ENCODE peak calls at places on chromosomes 13 and 19, in ten cellular contexts. One of them, this sample, is unnamed.

GRCh38 chr13:63481334-63481733 is 2065.7 kb upstream of the PCDH20 start:
- DNase-seq in Panc1: no peak
- DNase-seq in activated T-helper 1 cell treated with Interleukin-2 at 50 U/mL for 16 hours: no peak
- DNase-seq in left colon: no peak
- DNase-seq in EL: peak
- DNase-seq in IMR-90: peak
- DNase-seq in AG09309: peak
- DNase-seq in HL-60: no peak
- DNase-seq in HCEC 1CT: no peak
- DNase-seq in A549: no peak
- DNase-seq in this sample: no peak

GRCh38 chr19:5002143-5002542 is 33.2 kb downstream of the KDM4B start:
- DNase-seq in HCEC 1CT: peak
- DNase-seq in left colon: no peak
- DNase-seq in IMR-90: peak
- DNase-seq in activated T-helper 1 cell treated with Interleukin-2 at 50 U/mL for 16 hours: no peak
- DNase-seq in EL: peak
- DNase-seq in AG09309: peak
- DNase-seq in HL-60: no peak
- DNase-seq in Panc1: peak
- DNase-seq in A549: peak
- DNase-seq in this sample: no peak

GRCh38 chr19:1394252-1395193 is 6.8 kb downstream of the GAMT start:
- DNase-seq in Panc1: no peak
- DNase-seq in HL-60: no peak
- DNase-seq in activated T-helper 1 cell treated with Interleukin-2 at 50 U/mL for 16 hours: no peak
- DNase-seq in EL: no peak
- DNase-seq in IMR-90: no peak
- DNase-seq in AG09309: no peak
- DNase-seq in A549: no peak
- DNase-seq in HCEC 1CT: no peak
- DNase-seq in left colon: no peak
- DNase-seq in this sample: no peak

GRCh38 chr13:46386996-46387851 is at the start of gene RUBCNL:
- DNase-seq in A549: peak
- DNase-seq in left colon: peak
- DNase-seq in EL: peak
- DNase-seq in IMR-90: no peak
- DNase-seq in HL-60: no peak
- DNase-seq in Panc1: no peak
- DNase-seq in HCEC 1CT: no peak
- DNase-seq in AG09309: no peak
- DNase-seq in activated T-helper 1 cell treated with Interleukin-2 at 50 U/mL for 16 hours: no peak
- DNase-seq in this sample: peak

GRCh38 chr19:58001895-58002369 is 688 bp downstream of the ZNF606 start:
- DNase-seq in AG09309: no peak
- DNase-seq in HL-60: no peak
- DNase-seq in activated T-helper 1 cell treated with Interleukin-2 at 50 U/mL for 16 hours: no peak
- DNase-seq in Panc1: no peak
- DNase-seq in A549: no peak
- DNase-seq in left colon: no peak
- DNase-seq in HCEC 1CT: no peak
- DNase-seq in EL: no peak
- DNase-seq in IMR-90: peak
- DNase-seq in this sample: no peak

GRCh38 chr13:98632971-98633370 is 56.1 kb upstream of the STK24 start:
- DNase-seq in A549: no peak
- DNase-seq in activated T-helper 1 cell treated with Interleukin-2 at 50 U/mL for 16 hours: no peak
- DNase-seq in AG09309: no peak
- DNase-seq in left colon: no peak
- DNase-seq in EL: peak
- DNase-seq in Panc1: no peak
- DNase-seq in HL-60: no peak
- DNase-seq in IMR-90: peak
- DNase-seq in HCEC 1CT: no peak
- DNase-seq in this sample: no peak

GRCh38 chr19:45391346-45391745 is 13.5 kb downstream of the PPP1R13L start:
- DNase-seq in HCEC 1CT: peak
- DNase-seq in EL: peak
- DNase-seq in A549: peak
- DNase-seq in Panc1: no peak
- DNase-seq in IMR-90: peak
- DNase-seq in left colon: no peak
- DNase-seq in AG09309: no peak
- DNase-seq in activated T-helper 1 cell treated with Interleukin-2 at 50 U/mL for 16 hours: no peak
- DNase-seq in HL-60: no peak
- DNase-seq in this sample: peak

GRCh38 chr13:112462408-112462807 is 86.3 kb downstream of the SPACA7 start:
- DNase-seq in A549: no peak
- DNase-seq in activated T-helper 1 cell treated with Interleukin-2 at 50 U/mL for 16 hours: no peak
- DNase-seq in HL-60: no peak
- DNase-seq in IMR-90: no peak
- DNase-seq in AG09309: no peak
- DNase-seq in EL: no peak
- DNase-seq in HCEC 1CT: no peak
- DNase-seq in Panc1: no peak
- DNase-seq in left colon: no peak
- DNase-seq in this sample: no peak

GRCh38 chr13:81140675-81141074 is 799.7 kb upstream of the SPRY2 start:
- DNase-seq in HL-60: no peak
- DNase-seq in HCEC 1CT: no peak
- DNase-seq in left colon: no peak
- DNase-seq in AG09309: no peak
- DNase-seq in Panc1: no peak
- DNase-seq in EL: no peak
- DNase-seq in A549: no peak
- DNase-seq in activated T-helper 1 cell treated with Interleukin-2 at 50 U/mL for 16 hours: no peak
- DNase-seq in IMR-90: no peak
- DNase-seq in this sample: no peak

GRCh38 chr19:17079710-17080440 is 4.3 kb downstream of the MYO9B start:
- DNase-seq in EL: peak
- DNase-seq in left colon: peak
- DNase-seq in IMR-90: peak
- DNase-seq in HCEC 1CT: peak
- DNase-seq in activated T-helper 1 cell treated with Interleukin-2 at 50 U/mL for 16 hours: peak
- DNase-seq in AG09309: peak
- DNase-seq in A549: peak
- DNase-seq in HL-60: no peak
- DNase-seq in Panc1: peak
- DNase-seq in this sample: no peak

GRCh38 chr19:18119243-18120105 is 21.9 kb downstream of the MAST3 start:
- DNase-seq in HCEC 1CT: no peak
- DNase-seq in activated T-helper 1 cell treated with Interleukin-2 at 50 U/mL for 16 hours: peak
- DNase-seq in A549: no peak
- DNase-seq in EL: no peak
- DNase-seq in Panc1: no peak
- DNase-seq in left colon: no peak
- DNase-seq in HL-60: no peak
- DNase-seq in AG09309: no peak
- DNase-seq in IMR-90: no peak
- DNase-seq in this sample: no peak

GRCh38 chr13:94128430-94128829 is 351.1 kb downstream of the DCT start:
- DNase-seq in HCEC 1CT: no peak
- DNase-seq in AG09309: no peak
- DNase-seq in IMR-90: no peak
- DNase-seq in left colon: no peak
- DNase-seq in EL: no peak
- DNase-seq in HL-60: no peak
- DNase-seq in A549: no peak
- DNase-seq in Panc1: no peak
- DNase-seq in activated T-helper 1 cell treated with Interleukin-2 at 50 U/mL for 16 hours: no peak
- DNase-seq in this sample: no peak

GRCh38 chr19:41553804-41554203 is 22.2 kb upstream of the CEACAM21 start:
- DNase-seq in Panc1: no peak
- DNase-seq in HCEC 1CT: no peak
- DNase-seq in AG09309: no peak
- DNase-seq in A549: no peak
- DNase-seq in HL-60: no peak
- DNase-seq in activated T-helper 1 cell treated with Interleukin-2 at 50 U/mL for 16 hours: no peak
- DNase-seq in left colon: no peak
- DNase-seq in EL: no peak
- DNase-seq in IMR-90: no peak
- DNase-seq in this sample: no peak

GRCh38 chr19:49301165-49301865 is 23.7 kb downstream of the SLC6A16 start:
- DNase-seq in A549: peak
- DNase-seq in activated T-helper 1 cell treated with Interleukin-2 at 50 U/mL for 16 hours: peak
- DNase-seq in HL-60: peak
- DNase-seq in IMR-90: peak
- DNase-seq in Panc1: peak
- DNase-seq in AG09309: peak
- DNase-seq in HCEC 1CT: peak
- DNase-seq in EL: peak
- DNase-seq in left colon: peak
- DNase-seq in this sample: peak

GRCh38 chr13:44299544-44299943 is 74.1 kb upstream of the SERP2 start:
- DNase-seq in A549: no peak
- DNase-seq in HCEC 1CT: no peak
- DNase-seq in IMR-90: no peak
- DNase-seq in Panc1: no peak
- DNase-seq in left colon: no peak
- DNase-seq in AG09309: no peak
- DNase-seq in HL-60: no peak
- DNase-seq in EL: no peak
- DNase-seq in activated T-helper 1 cell treated with Interleukin-2 at 50 U/mL for 16 hours: no peak
- DNase-seq in this sample: no peak

GRCh38 chr19:48418317-48419064 is 25.0 kb downstream of the GRIN2D start:
- DNase-seq in A549: peak
- DNase-seq in IMR-90: peak
- DNase-seq in AG09309: no peak
- DNase-seq in EL: peak
- DNase-seq in left colon: peak
- DNase-seq in Panc1: no peak
- DNase-seq in activated T-helper 1 cell treated with Interleukin-2 at 50 U/mL for 16 hours: no peak
- DNase-seq in HL-60: no peak
- DNase-seq in HCEC 1CT: no peak
- DNase-seq in this sample: no peak

GRCh38 chr19:3054972-3055740 is 7.1 kb downstream of the TLE5 start:
- DNase-seq in EL: peak
- DNase-seq in IMR-90: peak
- DNase-seq in activated T-helper 1 cell treated with Interleukin-2 at 50 U/mL for 16 hours: no peak
- DNase-seq in HL-60: no peak
- DNase-seq in AG09309: no peak
- DNase-seq in left colon: no peak
- DNase-seq in HCEC 1CT: no peak
- DNase-seq in A549: peak
- DNase-seq in Panc1: no peak
- DNase-seq in this sample: no peak

GRCh38 chr13:79581870-79582315 is 100.9 kb downstream of the NDFIP2 start:
- DNase-seq in A549: no peak
- DNase-seq in Panc1: no peak
- DNase-seq in EL: peak
- DNase-seq in left colon: no peak
- DNase-seq in AG09309: no peak
- DNase-seq in activated T-helper 1 cell treated with Interleukin-2 at 50 U/mL for 16 hours: no peak
- DNase-seq in HCEC 1CT: no peak
- DNase-seq in IMR-90: peak
- DNase-seq in HL-60: no peak
- DNase-seq in this sample: no peak

GRCh38 chr13:104006625-104007061 is 940.4 kb upstream of the SLC10A2 start:
- DNase-seq in HL-60: no peak
- DNase-seq in activated T-helper 1 cell treated with Interleukin-2 at 50 U/mL for 16 hours: no peak
- DNase-seq in EL: no peak
- DNase-seq in AG09309: no peak
- DNase-seq in A549: no peak
- DNase-seq in IMR-90: peak
- DNase-seq in Panc1: no peak
- DNase-seq in left colon: no peak
- DNase-seq in HCEC 1CT: no peak
- DNase-seq in this sample: no peak

GRCh38 chr19:18401580-18402112 is 4.2 kb upstream of the LRRC25 start:
- DNase-seq in activated T-helper 1 cell treated with Interleukin-2 at 50 U/mL for 16 hours: no peak
- DNase-seq in AG09309: no peak
- DNase-seq in HL-60: peak
- DNase-seq in Panc1: no peak
- DNase-seq in HCEC 1CT: peak
- DNase-seq in left colon: peak
- DNase-seq in EL: peak
- DNase-seq in A549: peak
- DNase-seq in IMR-90: peak
- DNase-seq in this sample: peak

GRCh38 chr19:52494518-52494917 is 33.0 kb upstream of the ZNF808 start:
- DNase-seq in IMR-90: peak
- DNase-seq in left colon: no peak
- DNase-seq in HCEC 1CT: no peak
- DNase-seq in Panc1: no peak
- DNase-seq in AG09309: no peak
- DNase-seq in activated T-helper 1 cell treated with Interleukin-2 at 50 U/mL for 16 hours: no peak
- DNase-seq in EL: peak
- DNase-seq in HL-60: no peak
- DNase-seq in A549: no peak
- DNase-seq in this sample: no peak

GRCh38 chr19:42436006-42436405 is 6.7 kb downstream of the CXCL17 start:
- DNase-seq in left colon: no peak
- DNase-seq in AG09309: no peak
- DNase-seq in Panc1: no peak
- DNase-seq in A549: no peak
- DNase-seq in activated T-helper 1 cell treated with Interleukin-2 at 50 U/mL for 16 hours: no peak
- DNase-seq in IMR-90: no peak
- DNase-seq in HCEC 1CT: no peak
- DNase-seq in HL-60: no peak
- DNase-seq in EL: peak
- DNase-seq in this sample: no peak

GRCh38 chr13:60482012-60482411 is 85.0 kb downstream of the TDRD3 start:
- DNase-seq in IMR-90: peak
- DNase-seq in HCEC 1CT: no peak
- DNase-seq in activated T-helper 1 cell treated with Interleukin-2 at 50 U/mL for 16 hours: no peak
- DNase-seq in left colon: no peak
- DNase-seq in EL: no peak
- DNase-seq in AG09309: peak
- DNase-seq in Panc1: no peak
- DNase-seq in A549: no peak
- DNase-seq in HL-60: no peak
- DNase-seq in this sample: no peak

GRCh38 chr13:51638497-51638871 is 54.2 kb downstream of the WDFY2 start:
- DNase-seq in left colon: no peak
- DNase-seq in EL: peak
- DNase-seq in AG09309: peak
- DNase-seq in Panc1: no peak
- DNase-seq in HL-60: no peak
- DNase-seq in activated T-helper 1 cell treated with Interleukin-2 at 50 U/mL for 16 hours: no peak
- DNase-seq in IMR-90: no peak
- DNase-seq in A549: no peak
- DNase-seq in HCEC 1CT: peak
- DNase-seq in this sample: no peak

This sample was measured in NCI-H146.